ENCODE peak calls at places on chromosome 7, in six cellular contexts. B is body of pancreas, O is GM12878, L is kidney, H is tibial nerve, S is fibroblast of mammary gland. I is an unnamed sample.
A peak's percentile ranks its signal among the peaks of the same experiment; 100 is the strongest.

GRCh38 chr7:6533893-6534804 is 17.1 kb downstream of the GRID2IP start:
- DNase-seq in L (no peak), O (peak; percentile 7), H (no peak), B (no peak), S (no peak), I (peak; percentile 58)

GRCh38 chr7:17991866-17992648 is 35.6 kb downstream of the PRPS1L1 start:
- DNase-seq in H (no peak), S (peak; percentile 10), L (no peak), B (no peak), O (no peak), I (peak; percentile 26)

GRCh38 chr7:32890010-32890552 is 1.5 kb downstream of the KBTBD2 start:
- DNase-seq in O (no peak), B (no peak), L (no peak), S (peak; percentile 51), H (no peak), I (peak; percentile 21)

GRCh38 chr7:81902536-81902935 is 132.7 kb upstream of the HGF start:
- DNase-seq in S (no peak), O (no peak), B (no peak), H (no peak), L (no peak), I (peak; percentile 40)

GRCh38 chr7:134018321-134018720 is 108.8 kb upstream of the LRGUK start:
- DNase-seq in L (no peak), O (no peak), B (no peak), H (no peak), S (no peak), I (no peak)

GRCh38 chr7:135770139-135770710 is 21.6 kb upstream of the FAM180A start:
- DNase-seq in B (no peak), O (no peak), H (no peak), L (no peak), S (peak; percentile 64), I (no peak)

GRCh38 chr7:134462337-134462925 is 3.5 kb upstream of the AKR1B1 start:
- DNase-seq in H (no peak), S (peak; percentile 81), B (no peak), O (no peak), L (no peak), I (no peak)

GRCh38 chr7:130009848-130010688 is 41.1 kb downstream of the ZC3HC1 start:
- DNase-seq in L (peak; percentile 68), B (peak; percentile 28), H (no peak), O (peak; percentile 17), S (peak; percentile 97), I (peak; percentile 71)

GRCh38 chr7:82521906-82522445 is 78.4 kb upstream of the CACNA2D1 start:
- DNase-seq in S (no peak), B (no peak), H (no peak), L (no peak), O (no peak), I (no peak)

GRCh38 chr7:157666530-157667040 is 329.8 kb downstream of the DNAJB6 start:
- DNase-seq in B (no peak), L (peak; percentile 37), H (no peak), S (no peak), O (no peak), I (no peak)

GRCh38 chr7:18829518-18830252 is 287.8 kb downstream of the TWIST1 start:
- DNase-seq in S (peak; percentile 86), B (no peak), O (no peak), H (no peak), L (no peak), I (no peak)

GRCh38 chr7:116495737-116496136 is 3.8 kb upstream of the CAV2 start:
- DNase-seq in O (no peak), B (no peak), S (peak; percentile 83), L (no peak), H (no peak), I (no peak)

GRCh38 chr7:68484731-68485130 is 1113.5 kb upstream of the AUTS2 start:
- DNase-seq in S (no peak), H (no peak), O (no peak), B (no peak), L (no peak), I (no peak)

GRCh38 chr7:120725376-120726039 is 132.4 kb downstream of the TSPAN12 start:
- DNase-seq in O (no peak), H (no peak), B (no peak), L (no peak), S (peak; percentile 63), I (peak; percentile 49)

GRCh38 chr7:94183289-94183749 is 179.2 kb upstream of the BET1 start:
- DNase-seq in O (no peak), S (peak; percentile 99), H (no peak), L (peak; percentile 46), B (no peak), I (no peak)

GRCh38 chr7:16743207-16743606 is 10.3 kb upstream of the TSPAN13 start:
- DNase-seq in H (no peak), S (peak; percentile 81), O (no peak), B (no peak), L (no peak), I (no peak)

GRCh38 chr7:139650429-139651100 is 127.1 kb downstream of the CLEC2L start:
- DNase-seq in B (no peak), O (no peak), S (no peak), L (no peak), H (no peak), I (peak; percentile 22)

GRCh38 chr7:111529507-111530355 is 32.6 kb downstream of the IMMP2L start:
- DNase-seq in H (no peak), B (no peak), O (no peak), S (peak; percentile 31), L (no peak), I (no peak)

GRCh38 chr7:30888783-30889182 is 22.9 kb upstream of the AQP1 start:
- DNase-seq in H (no peak), O (no peak), L (no peak), B (peak; percentile 47), S (peak; percentile 88), I (no peak)

GRCh38 chr7:80603940-80604339 is 34.5 kb upstream of the CD36 start:
- DNase-seq in B (no peak), H (no peak), L (no peak), O (no peak), S (no peak), I (no peak)

GRCh38 chr7:85734823-85735222 is 548.0 kb upstream of the SEMA3D start:
- DNase-seq in B (peak; percentile 71), H (no peak), S (no peak), L (no peak), O (no peak), I (no peak)

GRCh38 chr7:67713651-67714050 is 717.0 kb downstream of the TYW1 start:
- DNase-seq in L (no peak), H (no peak), S (no peak), O (no peak), B (no peak), I (no peak)

DNA sequence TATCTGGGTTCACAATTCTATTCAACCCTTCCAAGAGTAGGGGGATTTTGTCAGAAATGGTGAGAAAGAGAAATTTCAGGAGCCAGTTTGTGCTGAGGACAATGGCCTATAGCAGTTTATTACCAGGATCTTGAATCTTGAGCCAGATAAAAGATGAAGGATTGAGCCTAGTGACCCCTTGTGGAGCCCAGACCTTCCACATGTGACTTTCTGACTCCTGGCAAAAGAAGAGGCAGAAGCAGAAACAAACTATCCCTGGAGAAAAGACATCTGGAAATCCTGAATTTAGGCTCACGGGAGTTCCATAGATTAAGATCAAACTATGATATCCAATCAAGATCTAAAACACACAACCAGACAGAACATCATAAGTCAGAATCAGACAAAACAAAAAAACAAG is 60.9 kb upstream of the CHRM2 start:
- DNase-seq in L (no peak), H (no peak), O (no peak), S (no peak), B (no peak), I (no peak)
- TF ChIP-seq CTCF in L (no peak), H (no peak), O (no peak), S (no peak), B (no peak), I (no peak)

DNA sequence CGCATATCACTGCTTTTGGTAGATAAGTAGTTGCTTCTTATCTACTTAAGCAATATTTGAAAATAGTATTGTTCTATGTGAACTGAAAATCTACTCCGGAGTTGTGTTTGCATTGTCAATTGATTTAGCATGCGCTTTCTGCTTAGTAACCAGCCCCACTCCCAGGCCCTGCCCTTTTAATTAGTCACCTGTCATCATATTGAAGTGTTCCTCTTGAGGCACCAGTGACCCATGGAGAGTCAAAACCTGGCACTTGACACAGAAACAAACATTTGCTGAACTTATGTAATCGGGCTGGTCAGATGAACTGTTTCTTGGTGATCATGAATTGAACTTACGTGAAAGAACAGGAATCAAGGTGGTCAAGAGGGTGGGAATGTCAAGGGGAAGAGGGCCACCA is 27.8 kb upstream of the CDHR3 start:
- DNase-seq in L (no peak), H (no peak), B (peak; percentile 50), O (no peak), S (no peak), I (no peak)
- H3K4me3 ChIP-seq in L (no peak overlapping the region), H (no peak overlapping the region), B (no peak overlapping the region), O (no peak overlapping the region), S (no peak overlapping the region), I (no peak overlapping the region)

DNA sequence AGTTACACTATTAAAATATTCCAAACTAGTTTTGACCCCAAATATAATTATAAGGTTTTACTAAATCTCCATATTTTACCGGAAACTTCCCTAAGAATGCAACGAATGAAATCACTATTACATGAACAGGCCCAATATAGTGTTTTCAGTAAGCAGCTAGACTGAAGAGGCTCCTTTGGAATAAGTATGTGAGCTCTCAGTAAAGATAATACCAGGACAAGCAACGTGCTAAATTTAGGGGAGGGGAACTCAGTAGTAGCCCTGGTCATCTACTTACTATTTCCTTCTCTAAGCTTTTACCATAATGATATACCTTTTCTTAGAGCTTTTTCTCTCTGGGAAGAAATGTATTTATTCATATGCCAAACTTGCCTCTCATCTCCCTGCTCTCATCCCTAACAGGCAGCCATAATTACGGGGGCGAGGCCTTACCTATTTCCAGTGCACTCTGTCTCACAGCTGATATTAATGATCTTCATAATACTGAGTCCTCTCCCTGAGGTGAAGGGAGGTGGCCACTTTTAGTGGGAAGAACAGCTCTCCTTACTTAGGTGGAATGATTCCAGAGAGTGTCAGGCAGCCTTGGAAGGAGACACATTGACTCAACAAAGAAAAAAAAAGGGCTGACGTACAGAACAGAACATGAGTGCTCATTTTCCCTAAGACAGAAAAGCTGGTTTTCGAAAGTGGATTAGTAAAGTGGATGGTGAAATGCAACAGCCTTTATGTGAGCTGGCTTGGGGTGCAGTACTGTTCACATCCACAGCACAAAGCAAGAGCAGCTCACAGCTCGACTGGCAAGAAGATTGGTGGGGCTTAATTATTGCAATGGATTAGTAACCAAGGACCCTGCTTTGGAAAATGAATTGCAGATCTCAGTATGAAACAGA is 165.4 kb downstream of the GLI3 start:
- DNase-seq in S (peak; percentile 91), O (no peak), L (no peak), H (no peak), B (no peak), I (no peak)
- TF ChIP-seq CTCF in S (peak; percentile 42), O (no peak), L (no peak), H (no peak), B (no peak), I (no peak)

GRCh38 chr7:27164381-27165088 is 802 bp downstream of the HOXA9 start:
- DNase-seq in S (peak; percentile 33), L (peak; percentile 84), H (no peak), B (no peak), O (no peak), I (no peak)

GRCh38 chr7:27162930-27163775 is 2.2 kb downstream of the HOXA9 start:
- DNase-seq in H (peak; percentile 10), B (no peak), O (no peak), L (no peak), S (peak; percentile 28), I (no peak)

GRCh38 chr7:27165089-27165654 is at the start of gene HOXA9:
- DNase-seq in L (peak; percentile 96), O (no peak), S (peak; percentile 96), B (peak; percentile 43), H (peak; percentile 91), I (no peak)

GRCh38 chr7:27162548-27162848 is 2.8 kb downstream of the HOXA9 start:
- DNase-seq in S (peak; percentile 23), O (no peak), B (no peak), H (no peak), L (no peak), I (no peak)

GRCh38 chr7:27163776-27164380 is 1.5 kb downstream of the HOXA9 start:
- DNase-seq in B (no peak), L (peak; percentile 53), S (peak; percentile 15), H (no peak), O (no peak), I (no peak)
- H3K4me3 ChIP-seq in B (no peak overlapping the region), L (peak overlapping the region; percentile 91), S (peak overlapping the region; percentile 77), H (peak overlapping the region; percentile 74), O (no peak overlapping the region), I (no peak overlapping the region)

I was measured in GM12865.